ENCODE peak calls at places on chromosomes 7 and 10, in seven cellular contexts. X is A549, H is suprapubic skin, A is lower leg skin, J is thyroid gland, Y is adrenal gland, K is H1. O is an unnamed sample.

GRCh38 chr10:96513686-96514551 is at the start of gene TLL2:
- DNase-seq in X (peak), H (peak), A (peak), J (peak), Y (peak), K (peak), O (peak)

GRCh38 chr7:53596230-53596629 is 560.8 kb downstream of the POM121L12 start:
- DNase-seq in X (no peak), H (no peak), A (no peak), J (no peak), Y (peak), K (no peak), O (no peak)

GRCh38 chr10:110172155-110172554 is 35.2 kb upstream of the MXI1 start:
- DNase-seq in X (peak), H (no peak), A (peak), J (no peak), Y (no peak), K (no peak), O (no peak)

GRCh38 chr7:44279286-44279685 is 46.1 kb downstream of the CAMK2B start:
- DNase-seq in X (no peak), H (peak), A (peak), J (peak), Y (peak), K (no peak), O (peak)

GRCh38 chr10:32263300-32263699 is 83.7 kb downstream of the EPC1 start:
- DNase-seq in X (no peak), H (no peak), A (peak), J (no peak), Y (no peak), K (no peak), O (no peak)

GRCh38 chr10:44985175-44985681 is 6.6 kb upstream of the DEPP1 start:
- DNase-seq in X (no peak), H (peak), A (peak), J (peak), Y (peak), K (no peak), O (no peak)

GRCh38 chr7:135758531-135758932 is 9.9 kb upstream of the FAM180A start:
- DNase-seq in X (no peak), H (no peak), A (no peak), J (peak), Y (no peak), K (no peak), O (no peak)

GRCh38 chr10:119505131-119505551 is 37.4 kb downstream of the RGS10 start:
- DNase-seq in X (no peak), H (no peak), A (no peak), J (no peak), Y (no peak), K (no peak), O (no peak)

GRCh38 chr10:23053036-23053435 is 42.3 kb upstream of the MSRB2 start:
- DNase-seq in X (peak), H (no peak), A (no peak), J (peak), Y (no peak), K (no peak), O (no peak)

DNA sequence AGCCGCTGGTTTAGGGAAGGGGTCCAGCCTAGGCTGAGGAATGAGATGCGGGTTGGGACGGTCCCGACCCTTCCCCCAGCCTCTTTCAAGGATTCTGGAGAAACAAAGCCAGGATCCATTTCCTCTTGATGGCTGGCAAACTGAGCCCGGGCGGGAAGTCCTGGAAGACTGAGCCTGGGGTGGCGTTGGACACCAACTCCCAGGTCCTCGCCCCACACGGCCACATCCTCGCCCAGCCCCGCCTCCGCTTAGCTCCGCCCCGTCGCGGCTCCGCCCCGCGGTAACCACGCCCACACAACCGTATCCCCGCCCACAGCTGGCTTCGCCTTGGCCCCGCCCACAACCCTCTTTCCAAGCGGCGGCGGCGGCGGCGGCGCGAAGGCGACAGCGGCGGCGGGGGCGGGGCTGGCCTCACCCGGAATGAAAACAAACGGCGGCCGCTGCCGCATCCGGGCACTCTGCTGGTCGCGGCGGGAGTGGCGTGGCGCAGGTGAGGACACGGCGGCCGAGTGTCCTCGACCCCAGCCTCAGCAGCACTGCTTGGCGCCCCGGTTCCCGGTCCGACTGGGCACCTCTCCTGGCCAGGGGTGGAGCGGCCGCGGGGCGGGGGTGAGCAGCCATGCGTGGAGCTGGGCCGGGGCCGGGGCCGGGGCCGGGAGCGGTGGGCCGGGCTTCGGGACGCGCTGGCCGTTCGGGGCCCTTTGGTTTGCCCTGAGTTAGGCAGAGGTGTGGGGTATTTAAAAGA is at the start of gene NUB1:
- DNase-seq in X (peak), H (peak), A (peak), J (peak), Y (peak), K (peak), O (peak)
- TF ChIP-seq POLR2A in X (peak), H (peak), A (no peak), J (peak), Y (peak), K (peak), O (peak)

DNA sequence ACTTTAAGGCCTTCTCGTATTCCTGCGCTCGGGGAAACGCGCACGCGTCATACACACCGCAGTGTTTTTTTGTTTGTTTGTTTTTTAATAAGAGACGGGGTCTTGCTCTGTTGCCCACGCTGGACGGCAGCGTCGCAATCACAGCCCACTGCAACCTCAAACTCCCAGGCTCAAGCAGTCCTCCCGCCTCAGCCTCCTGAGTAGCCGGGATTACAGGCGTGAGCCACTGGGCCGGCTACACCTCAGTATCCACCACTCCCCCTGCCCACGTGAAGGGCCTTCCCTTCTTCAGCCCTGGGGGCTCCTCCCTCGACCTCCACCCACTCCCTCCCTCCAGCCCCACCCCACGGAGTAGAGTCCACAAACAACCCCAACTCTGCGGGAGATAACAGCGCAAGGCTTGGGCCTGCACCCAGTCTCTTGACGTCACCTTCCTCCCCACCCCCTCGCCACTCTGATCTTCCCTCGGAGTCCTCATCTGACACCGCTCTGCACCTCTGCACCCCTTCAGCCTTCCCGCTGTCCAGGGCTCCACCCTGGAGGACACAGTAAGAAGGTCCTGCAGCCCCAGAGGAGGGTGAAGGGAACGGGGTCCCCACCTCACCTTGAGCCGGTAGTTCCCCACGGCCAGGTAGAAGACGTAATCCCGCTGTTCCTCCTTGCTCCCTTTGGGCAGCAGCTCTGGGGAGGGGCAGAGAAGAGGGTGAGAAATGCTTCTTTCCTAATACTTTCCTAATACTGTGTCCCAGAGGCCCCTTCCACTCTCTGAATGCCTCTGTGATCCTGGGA is 2.8 kb upstream of the CLDN15 start:
- DNase-seq in X (no peak), H (no peak), A (no peak), J (no peak), Y (no peak), K (no peak), O (no peak)
- TF ChIP-seq POLR2A in X (no peak), H (no peak), A (no peak), J (no peak), Y (no peak), K (no peak), O (no peak)

GRCh38 chr7:129166745-129167144 is 21.7 kb upstream of the SMO start:
- DNase-seq in X (no peak), H (no peak), A (no peak), J (no peak), Y (no peak), K (no peak), O (no peak)
- TF ChIP-seq POLR2A in X (no peak), H (no peak), A (no peak), J (no peak), Y (no peak), K (no peak), O (no peak)

DNA sequence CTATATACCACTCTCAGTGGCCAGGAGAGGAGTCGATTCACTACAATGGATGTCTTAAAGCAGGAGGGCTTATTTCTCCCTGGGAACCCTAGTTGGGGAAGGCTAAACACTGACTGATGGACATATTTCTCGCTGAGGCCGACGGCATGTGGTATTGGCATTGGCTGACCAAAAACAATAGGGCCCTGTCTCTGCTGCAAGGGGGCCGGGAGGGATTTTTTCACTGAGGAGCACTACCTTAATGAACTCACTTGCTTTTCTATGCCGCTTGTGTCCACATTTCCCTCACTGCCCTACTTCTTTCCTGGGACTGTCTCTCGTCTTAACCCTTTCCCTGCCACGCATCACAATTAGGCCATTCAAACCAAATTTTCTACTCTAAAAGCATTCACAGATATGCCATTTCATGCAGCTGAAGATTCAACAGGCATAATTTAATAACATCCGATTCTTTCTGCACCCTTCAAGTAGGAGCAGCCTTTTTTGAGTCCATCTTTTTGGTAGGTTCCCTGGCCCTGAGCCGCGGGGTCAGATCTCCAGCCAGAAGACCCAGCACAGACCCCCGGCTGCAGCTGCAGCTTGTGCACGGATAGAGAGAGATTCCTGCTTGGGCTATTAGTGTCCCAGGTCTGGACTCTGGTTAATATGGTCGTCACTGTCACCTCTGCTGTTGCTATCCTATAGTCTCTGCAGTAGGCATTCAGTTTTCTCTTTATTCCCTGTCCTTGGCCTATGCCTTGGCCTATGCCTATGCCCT is 118.7 kb downstream of the HIPK2 start:
- DNase-seq in X (no peak), H (no peak), A (no peak), J (no peak), Y (no peak), K (no peak), O (no peak)
- TF ChIP-seq POLR2A in X (no peak), H (no peak), A (no peak), J (no peak), Y (no peak), K (no peak), O (no peak)

GRCh38 chr7:192035-192649 is at the start of gene FAM20C:
- DNase-seq in X (peak), H (peak), A (peak), J (peak), Y (peak), K (no peak), O (peak)
- TF ChIP-seq POLR2A in X (peak), H (no peak), A (no peak), J (peak), Y (peak), K (no peak), O (no peak)

GRCh38 chr7:27912751-27913150 is 172.8 kb downstream of the TAX1BP1 start:
- DNase-seq in X (no peak), H (no peak), A (no peak), J (no peak), Y (no peak), K (no peak), O (no peak)
- TF ChIP-seq POLR2A in X (no peak), H (no peak), A (no peak), J (no peak), Y (no peak), K (no peak), O (no peak)

GRCh38 chr10:500876-501275 is 188.6 kb downstream of the DIP2C start:
- DNase-seq in X (no peak), H (peak), A (no peak), J (no peak), Y (no peak), K (no peak), O (peak)

GRCh38 chr10:498760-499435 is 190.6 kb downstream of the DIP2C start:
- DNase-seq in X (no peak), H (no peak), A (no peak), J (no peak), Y (no peak), K (no peak), O (peak)

GRCh38 chr10:497289-497688 is 192.2 kb downstream of the DIP2C start:
- DNase-seq in X (no peak), H (peak), A (no peak), J (no peak), Y (no peak), K (no peak), O (peak)

GRCh38 chr10:499991-500390 is 189.5 kb downstream of the DIP2C start:
- DNase-seq in X (no peak), H (peak), A (no peak), J (no peak), Y (no peak), K (no peak), O (peak)

GRCh38 chr10:497898-498451 is 191.5 kb downstream of the DIP2C start:
- DNase-seq in X (no peak), H (no peak), A (no peak), J (peak), Y (no peak), K (no peak), O (peak)
- TF ChIP-seq POLR2A in X (no peak), H (no peak), A (no peak), J (no peak), Y (no peak), K (no peak), O (no peak)

DNA sequence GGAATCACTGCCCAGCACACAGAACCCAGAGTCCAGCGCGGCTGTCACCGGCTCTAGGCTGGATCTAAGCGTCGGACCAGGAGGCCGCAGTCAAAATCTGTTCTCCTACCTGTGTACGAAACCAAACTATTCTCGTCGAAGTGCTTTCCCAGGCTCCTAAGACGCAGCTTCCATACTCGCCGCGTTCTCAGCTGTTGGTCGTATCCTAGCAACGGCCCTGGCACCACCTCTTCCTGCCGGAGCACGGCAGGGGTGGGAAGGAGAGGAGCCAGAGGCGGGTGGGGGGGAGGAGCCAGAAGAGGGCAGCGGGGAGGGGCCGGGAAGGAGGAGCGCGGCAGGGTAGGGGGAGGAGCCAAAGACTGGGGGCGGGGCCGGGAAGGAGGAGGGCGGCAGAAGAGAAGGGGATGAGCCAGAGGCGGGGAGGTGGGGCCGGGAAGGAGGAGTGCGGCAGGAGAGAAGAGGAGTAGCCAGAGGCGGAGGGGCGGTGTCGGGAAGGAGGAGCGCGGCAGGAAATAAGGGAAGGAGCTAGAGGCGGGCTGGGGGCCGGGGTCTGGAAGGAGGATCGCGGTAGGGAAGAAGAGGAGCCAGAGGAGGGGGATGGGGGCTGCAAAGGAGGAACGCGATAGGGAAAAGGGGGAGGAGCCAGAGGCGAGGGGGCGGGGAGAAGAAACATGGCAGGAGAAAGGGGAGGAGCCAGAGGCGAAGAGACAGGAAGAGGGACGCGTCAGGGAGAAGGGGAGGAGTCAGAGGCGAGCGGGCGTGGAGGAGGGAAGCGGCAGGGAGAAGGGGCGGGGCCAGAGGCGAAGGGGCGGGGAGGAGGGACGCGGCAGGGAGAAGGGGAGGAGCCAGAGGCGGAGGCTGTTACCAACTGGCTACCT is at the start of gene IQUB:
- DNase-seq in X (peak), H (peak), A (peak), J (peak), Y (peak), K (peak), O (peak)
- TF ChIP-seq POLR2A in X (no peak), H (no peak), A (no peak), J (no peak), Y (no peak), K (no peak), O (no peak)

O was measured in spleen.